ENCODE peak calls at places on chromosomes 2 and 18, in seven cellular contexts. T is ovary, J is thoracic aorta, G is cardiac fibroblast, I is heart right ventricle, K is tibial nerve, N is hepatocyte. S is an unnamed sample.

GRCh38 chr2:101251844-101252407 is 760 bp upstream of the CNOT11 start:
- DNase-seq in T (no peak), J (no peak), G (no peak), I (no peak), K (no peak), N (peak; percentile 75), S (no peak)

GRCh38 chr2:11573418-11574175 is 39.8 kb downstream of the GREB1 start:
- DNase-seq in T (no peak), J (no peak), G (peak; percentile 19), I (no peak), K (no peak), N (no peak), S (no peak)

GRCh38 chr2:65071499-65072180 is 15.4 kb downstream of the CEP68 start:
- DNase-seq in T (peak; percentile 38), J (no peak), G (peak; percentile 26), I (peak; percentile 44), K (no peak), N (peak; percentile 34), S (no peak)

GRCh38 chr18:13437034-13437433 is 218.5 kb downstream of the LDLRAD4 start:
- DNase-seq in T (no peak), J (no peak), G (no peak), I (no peak), K (no peak), N (no peak), S (no peak)

GRCh38 chr2:164625378-164625971 is 4.2 kb upstream of the GRB14 start:
- DNase-seq in T (no peak), J (no peak), G (peak; percentile 41), I (no peak), K (no peak), N (no peak), S (no peak)

GRCh38 chr2:19580830-19581229 is 222.4 kb upstream of the OSR1 start:
- DNase-seq in T (peak; percentile 37), J (no peak), G (peak; percentile 64), I (no peak), K (no peak), N (peak; percentile 28), S (no peak)

GRCh38 chr2:65661980-65662653 is 229.7 kb upstream of the SPRED2 start:
- DNase-seq in T (no peak), J (no peak), G (peak; percentile 14), I (no peak), K (no peak), N (no peak), S (no peak)

GRCh38 chr2:32783468-32783867 is 155.6 kb downstream of the TTC27 start:
- DNase-seq in T (no peak), J (no peak), G (peak; percentile 61), I (no peak), K (no peak), N (no peak), S (no peak)

GRCh38 chr2:62724106-62724505 is 18.6 kb downstream of the EHBP1 start:
- DNase-seq in T (no peak), J (no peak), G (peak; percentile 23), I (no peak), K (no peak), N (no peak), S (no peak)

GRCh38 chr2:141392517-141393213 is 738.2 kb downstream of the LRP1B start:
- DNase-seq in T (no peak), J (no peak), G (peak; percentile 87), I (no peak), K (no peak), N (peak; percentile 25), S (no peak)

GRCh38 chr2:127615511-127616166 is 30.3 kb upstream of the GPR17 start:
- DNase-seq in T (no peak), J (no peak), G (no peak), I (no peak), K (no peak), N (peak; percentile 2), S (no peak)

GRCh38 chr2:199749571-199749970 is 101.4 kb downstream of the FTCDNL1 start:
- DNase-seq in T (no peak), J (no peak), G (no peak), I (no peak), K (no peak), N (no peak), S (no peak)

GRCh38 chr2:54642684-54643430 is 80.6 kb upstream of the EML6 start:
- DNase-seq in T (no peak), J (no peak), G (no peak), I (no peak), K (no peak), N (no peak), S (no peak)

GRCh38 chr2:181304011-181304844 is 153.0 kb upstream of the ITGA4 start:
- DNase-seq in T (no peak), J (no peak), G (peak; percentile 3), I (no peak), K (no peak), N (no peak), S (no peak)

GRCh38 chr2:217086038-217086522 is 226.2 kb upstream of the TNP1 start:
- DNase-seq in T (no peak), J (no peak), G (no peak), I (no peak), K (peak; percentile 33), N (no peak), S (no peak)

GRCh38 chr2:127261835-127262234 is 32.1 kb downstream of the ERCC3 start:
- DNase-seq in T (no peak), J (no peak), G (peak; percentile 87), I (no peak), K (no peak), N (no peak), S (no peak)

DNA sequence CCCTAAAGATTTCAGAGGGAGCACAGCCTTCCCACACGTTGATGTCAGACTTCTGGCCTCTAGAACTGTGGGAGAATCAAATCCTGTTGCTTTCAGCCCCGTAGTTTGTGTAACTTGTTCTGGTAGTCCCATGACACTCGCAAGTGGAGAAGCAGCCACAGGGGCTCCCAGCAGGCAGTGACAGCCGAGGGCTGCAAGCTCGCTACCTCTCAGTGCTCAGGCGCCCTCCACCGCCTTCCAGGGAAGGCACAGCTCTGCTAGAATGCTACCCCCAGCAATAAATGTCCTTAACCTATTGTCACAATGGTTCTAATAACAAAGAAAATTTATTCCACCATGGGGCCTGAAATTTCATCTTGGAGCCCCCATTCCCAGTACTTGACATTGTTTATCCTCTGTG is 143.1 kb upstream of the ZNF236 start:
- DNase-seq in T (no peak), J (no peak), G (no peak), I (no peak), K (no peak), N (peak; percentile 59), S (no peak)
- TF ChIP-seq CTCF in T (no peak), J (no peak), G (no peak), I (no peak), K (no peak), N (peak; percentile 41), S (no peak)

DNA sequence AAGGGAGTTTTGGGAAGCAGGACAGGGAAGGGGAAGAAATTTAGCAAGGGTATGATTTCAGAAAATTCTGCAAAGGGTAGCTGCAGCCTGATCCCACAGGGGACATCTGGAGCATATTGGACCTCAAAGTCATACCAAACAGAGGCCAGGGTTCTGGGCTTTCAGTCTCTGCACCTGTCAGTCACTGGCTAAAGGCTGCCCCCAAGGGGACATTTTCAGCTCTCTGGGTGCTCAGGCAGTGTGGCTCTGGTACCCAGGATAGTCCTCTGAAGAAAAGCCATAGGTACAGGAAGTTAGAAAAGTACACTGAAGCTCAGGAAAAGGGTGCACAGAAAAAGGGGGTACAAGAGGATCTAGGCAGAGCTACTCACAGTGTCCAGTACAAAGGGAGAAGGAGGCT is 149.2 kb downstream of the INSIG2 start:
- DNase-seq in T (no peak), J (no peak), G (no peak), I (no peak), K (no peak), N (no peak), S (no peak)
- TF ChIP-seq CTCF in T (no peak), J (no peak), G (no peak), I (no peak), K (no peak), N (no peak), S (no peak)

DNA sequence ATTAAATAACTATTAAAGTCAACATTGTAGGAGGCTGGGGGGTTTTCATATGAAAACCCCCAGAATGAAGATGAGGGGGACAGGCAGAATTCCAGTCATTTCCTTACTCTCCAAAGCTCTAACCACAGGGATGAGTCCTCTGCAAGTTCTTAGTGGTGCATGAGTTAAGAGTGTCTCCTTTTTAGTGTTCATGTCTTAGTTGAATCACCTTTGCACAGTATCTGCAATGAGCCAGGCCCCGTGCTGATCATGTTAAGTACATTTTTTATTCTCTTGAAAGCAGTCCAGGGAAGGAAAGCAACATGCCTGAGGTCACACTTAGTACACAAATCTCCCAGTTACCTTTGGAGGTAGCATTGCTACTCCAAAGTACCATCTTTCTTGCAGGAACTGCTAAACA is 25.7 kb upstream of the MSGN1 start:
- DNase-seq in T (no peak), J (no peak), G (no peak), I (no peak), K (no peak), N (no peak), S (no peak)
- TF ChIP-seq CTCF in T (no peak), J (no peak), G (no peak), I (no peak), K (no peak), N (no peak), S (no peak)

DNA sequence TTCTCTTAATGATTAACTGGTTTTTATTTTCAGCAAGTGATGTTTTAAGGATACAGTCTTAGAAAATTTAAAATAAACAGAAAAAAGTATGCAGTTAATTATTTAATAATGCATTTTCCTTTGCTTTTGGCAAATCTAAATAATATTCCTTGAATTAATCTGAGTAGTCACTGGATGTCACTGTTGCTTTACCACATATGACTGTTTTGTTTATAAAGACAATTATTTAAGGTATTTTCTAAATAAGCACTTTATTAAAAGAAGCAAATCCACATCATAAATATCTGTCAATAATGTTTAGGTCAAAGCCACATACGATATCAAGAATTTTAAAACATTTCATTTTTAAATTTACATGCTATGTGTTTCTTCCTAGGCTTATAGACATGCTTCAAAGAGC is 40.6 kb upstream of the TFPI start:
- DNase-seq in T (no peak), J (no peak), G (no peak), I (no peak), K (no peak), N (no peak), S (no peak)
- TF ChIP-seq CTCF in T (no peak), J (peak; percentile 37), G (no peak), I (peak; percentile 5), K (no peak), N (peak; percentile 48), S (no peak)

DNA sequence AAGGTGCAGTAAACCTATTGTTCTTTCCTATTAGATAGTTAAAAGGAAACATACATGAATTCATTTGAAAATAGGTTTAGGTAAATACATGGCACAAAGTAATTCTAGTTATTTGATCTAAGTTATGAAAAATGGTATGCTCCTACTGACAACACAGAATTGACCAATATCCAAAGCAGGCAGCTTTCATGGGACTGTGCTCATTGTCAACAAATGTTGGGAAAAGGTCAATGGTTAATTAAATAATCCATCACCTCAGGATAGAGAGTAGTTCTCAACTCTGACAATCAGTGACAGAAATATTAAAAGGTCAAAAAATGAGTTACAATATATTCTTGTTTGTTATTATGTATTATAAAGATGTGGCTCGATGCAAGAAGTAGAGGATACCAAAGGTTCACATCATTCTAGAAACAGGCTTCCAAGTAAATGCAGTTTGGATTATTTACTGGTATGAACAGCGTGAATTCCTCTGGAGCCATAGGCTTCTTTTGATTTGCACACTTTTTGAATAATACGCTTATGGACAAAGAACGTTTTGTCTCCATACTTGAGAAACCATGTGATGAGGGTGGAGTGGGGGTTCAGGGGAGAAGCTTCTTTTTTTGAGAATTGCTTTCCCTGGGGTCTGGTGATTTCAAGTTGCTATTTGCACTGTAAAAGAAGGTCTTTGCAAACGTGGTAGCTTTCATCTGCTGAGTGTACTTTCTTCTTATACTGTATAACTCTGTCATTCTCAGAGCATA is 422.0 kb upstream of the ZEB2 start:
- DNase-seq in T (no peak), J (no peak), G (peak; percentile 9), I (no peak), K (no peak), N (no peak), S (no peak)
- TF ChIP-seq CTCF in T (no peak), J (no peak), G (no peak), I (no peak), K (no peak), N (no peak), S (no peak)

GRCh38 chr18:9831046-9831722 is 54.6 kb upstream of the TXNDC2 start:
- DNase-seq in T (no peak), J (no peak), G (peak; percentile 30), I (no peak), K (no peak), N (no peak), S (no peak)
- TF ChIP-seq CTCF in T (no peak), J (peak; percentile 48), G (peak; percentile 10), I (no peak), K (no peak), N (no peak), S (no peak)